ENCODE peak calls at places on chromosomes 3 and 15, in ten cellular contexts. N is right atrium auricular region; B is NCI-H345; U is AG04450; S is gastrocnemius medialis; A is Daoy; V is hippocampal formation; R is stimulated activated CD8-positive, alpha-beta memory T cell treated with anti-CD3 and anti-CD28 coated beads, Interleukin-15, amount 100 ng/mL, for 1 hour; P is nephron progenitor cell; C is progenitor cell of endocrine pancreas. H is an unnamed sample.

GRCh38 chr3:150319900-150320299 is 88.2 kb upstream of the TSC22D2 start:
- DNase-seq in V (no peak), N (no peak), B (no peak), U (peak; percentile 83), P (no peak), A (peak; percentile 92), S (no peak), C (no peak), R (no peak), H (no peak)

GRCh38 chr3:182258538-182259177 is 534.6 kb upstream of the ATP11B start:
- DNase-seq in U (no peak), P (no peak), C (no peak), B (peak; percentile 69), A (peak; percentile 52), V (peak; percentile 90), S (no peak), R (no peak), N (no peak), H (peak; percentile 86)

GRCh38 chr3:27080126-27080525 is 289.1 kb downstream of the NEK10 start:
- DNase-seq in U (no peak), B (no peak), N (no peak), A (no peak), P (no peak), R (no peak), S (no peak), V (no peak), C (no peak), H (no peak)

GRCh38 chr3:71543371-71544016 is 40.0 kb downstream of the FOXP1 start:
- DNase-seq in S (peak; percentile 37), N (no peak), C (no peak), B (no peak), A (no peak), U (no peak), P (no peak), V (no peak), R (no peak), H (no peak)

GRCh38 chr3:57079221-57079831 is 18.9 kb downstream of the SPATA12 start:
- DNase-seq in A (peak; percentile 67), V (no peak), U (no peak), N (no peak), S (no peak), P (peak; percentile 85), R (no peak), C (peak; percentile 65), B (peak; percentile 58), H (no peak)

GRCh38 chr3:4935347-4935746 is 43.9 kb upstream of the BHLHE40 start:
- DNase-seq in C (no peak), B (no peak), A (no peak), V (no peak), N (no peak), U (no peak), R (no peak), S (no peak), P (no peak), H (no peak)

GRCh38 chr15:79451361-79451999 is 19.3 kb downstream of the MINAR1 start:
- DNase-seq in N (no peak), A (no peak), B (no peak), R (no peak), P (peak; percentile 20), S (no peak), C (no peak), U (no peak), V (no peak), H (no peak)

GRCh38 chr15:64430000-64430735 is 30.2 kb upstream of the ZNF609 start:
- DNase-seq in B (peak; percentile 85), C (no peak), S (no peak), P (no peak), N (no peak), R (no peak), U (peak; percentile 91), A (peak; percentile 39), V (no peak), H (no peak)

GRCh38 chr15:71549100-71549499 is 261.3 kb upstream of the NR2E3 start:
- DNase-seq in C (no peak), S (no peak), B (no peak), A (no peak), P (no peak), U (no peak), V (no peak), N (no peak), R (no peak), H (no peak)

GRCh38 chr3:16249336-16249735 is 15.4 kb downstream of the DPH3 start:
- DNase-seq in U (no peak), B (no peak), N (no peak), P (peak; percentile 47), R (no peak), C (no peak), S (no peak), V (no peak), A (peak; percentile 34), H (no peak)

GRCh38 chr3:18739098-18739431 is 313.9 kb upstream of the SATB1 start:
- DNase-seq in A (no peak), B (no peak), P (no peak), R (no peak), C (no peak), V (no peak), S (no peak), N (no peak), U (no peak), H (no peak)

GRCh38 chr15:37995461-37996347 is 61.3 kb downstream of the TMCO5A start:
- DNase-seq in V (peak; percentile 88), C (no peak), R (no peak), P (peak; percentile 47), S (no peak), U (peak; percentile 27), N (no peak), B (peak; percentile 33), A (peak; percentile 73), H (peak; percentile 83)

GRCh38 chr3:62615258-62615840 is 242.0 kb upstream of the FEZF2 start:
- DNase-seq in A (no peak), C (no peak), P (no peak), V (no peak), R (no peak), U (no peak), N (no peak), S (no peak), B (no peak), H (no peak)

GRCh38 chr15:39657714-39658113 is 76.8 kb downstream of the THBS1 start:
- DNase-seq in B (no peak), N (no peak), A (no peak), S (no peak), C (no peak), U (peak; percentile 20), V (no peak), R (no peak), P (no peak), H (no peak)

GRCh38 chr15:91561371-91562100 is 292.0 kb upstream of the SLCO3A1 start:
- DNase-seq in R (no peak), U (peak; percentile 85), B (no peak), V (peak; percentile 90), S (peak; percentile 80), A (peak; percentile 90), C (no peak), N (peak; percentile 66), P (no peak), H (peak; percentile 87)

GRCh38 chr15:89197503-89197971 is 23.8 kb downstream of the RLBP1 start:
- DNase-seq in C (peak; percentile 17), A (no peak), S (no peak), P (peak; percentile 48), N (no peak), U (no peak), V (peak; percentile 95), R (no peak), B (peak; percentile 44), H (peak; percentile 96)

GRCh38 chr15:63082366-63082765 is 39.3 kb upstream of the LACTB start:
- DNase-seq in P (no peak), R (no peak), U (no peak), N (no peak), C (no peak), V (no peak), S (no peak), B (no peak), A (no peak), H (no peak)

GRCh38 chr3:102259636-102260035 is 175.2 kb upstream of the ZPLD1 start:
- DNase-seq in C (no peak), N (no peak), P (no peak), A (no peak), V (no peak), B (no peak), S (no peak), R (no peak), U (no peak), H (no peak)

GRCh38 chr15:62739082-62739481 is 303.5 kb upstream of the TPM1 start:
- DNase-seq in B (no peak), R (no peak), C (no peak), S (no peak), P (no peak), U (no peak), N (no peak), V (no peak), A (peak; percentile 82), H (no peak)

GRCh38 chr15:66670698-66671580 is 31.1 kb upstream of the SMAD6 start:
- DNase-seq in U (no peak), B (peak; percentile 0), R (no peak), P (peak; percentile 57), N (no peak), A (peak; percentile 49), V (no peak), C (no peak), S (no peak), H (no peak)

GRCh38 chr3:187361835-187362234 is 6.3 kb upstream of the RTP4 start:
- DNase-seq in C (no peak), S (no peak), V (no peak), B (no peak), R (no peak), U (no peak), N (no peak), A (no peak), P (no peak), H (no peak)

GRCh38 chr3:65955792-65956477 is 82.8 kb downstream of the MAGI1 start:
- DNase-seq in N (no peak), S (no peak), R (no peak), C (no peak), P (no peak), V (no peak), U (peak; percentile 23), B (no peak), A (peak; percentile 73), H (no peak)

GRCh38 chr3:12229144-12229871 is 59.6 kb upstream of the PPARG start:
- DNase-seq in A (no peak), P (no peak), U (no peak), N (no peak), C (no peak), S (no peak), R (no peak), B (peak; percentile 55), V (no peak), H (no peak)

GRCh38 chr15:92681141-92681622 is 25.6 kb upstream of the FAM174B start:
- DNase-seq in V (no peak), A (peak; percentile 23), N (peak; percentile 64), C (no peak), R (no peak), B (no peak), S (no peak), U (peak; percentile 75), P (no peak), H (no peak)

GRCh38 chr3:47932431-47932830 is 83.8 kb downstream of the MAP4 start:
- DNase-seq in S (no peak), R (no peak), B (no peak), N (no peak), A (no peak), V (no peak), P (no peak), C (no peak), U (no peak), H (no peak)

GRCh38 chr15:28456476-28457395 is 76.0 kb downstream of the GOLGA8G start:
- DNase-seq in U (no peak), C (no peak), A (peak; percentile 4), N (no peak), V (no peak), P (peak; percentile 22), R (no peak), S (peak; percentile 15), B (no peak), H (no peak)

GRCh38 chr3:30286007-30286669 is 320.3 kb upstream of the TGFBR2 start:
- DNase-seq in V (peak; percentile 55), A (peak; percentile 89), S (peak; percentile 65), U (peak; percentile 61), R (no peak), C (no peak), N (peak; percentile 89), B (peak; percentile 60), P (no peak), H (peak; percentile 11)

H was measured in globus pallidus.